ENCODE peak calls at places on chromosomes 13 and 19, in six cellular contexts. F is A549, W is endothelial cell of umbilical vein, L is HepG2, K is GM12878, C is K562. E is an unnamed sample.

GRCh38 chr19:58228584-58229254 is at the start of gene ZNF544:
- DNase-seq in F (peak), W (peak), L (peak), K (peak), C (peak), E (peak)

GRCh38 chr19:38686530-38686888 is 39.1 kb downstream of the ACTN4 start:
- DNase-seq in F (no peak), W (no peak), L (no peak), K (peak), C (peak), E (no peak)

GRCh38 chr13:100550433-100550832 is 38.2 kb downstream of the GGACT start:
- DNase-seq in F (no peak), W (no peak), L (no peak), K (no peak), C (no peak), E (no peak)

GRCh38 chr19:2507109-2507508 is 31.2 kb downstream of the GADD45B start:
- DNase-seq in F (peak), W (peak), L (peak), K (no peak), C (no peak), E (peak)

GRCh38 chr13:90768116-90768515 is 579.4 kb upstream of the MIR17HG start:
- DNase-seq in F (no peak), W (no peak), L (no peak), K (no peak), C (no peak), E (no peak)

GRCh38 chr13:51636349-51636890 is 52.2 kb downstream of the WDFY2 start:
- DNase-seq in F (no peak), W (peak), L (peak), K (no peak), C (no peak), E (no peak)

GRCh38 chr19:13277104-13277809 is 127.0 kb downstream of the IER2 start:
- DNase-seq in F (peak), W (peak), L (peak), K (peak), C (peak), E (peak)

GRCh38 chr19:13796301-13797057 is 1.2 kb downstream of the ZSWIM4 start:
- DNase-seq in F (peak), W (peak), L (peak), K (no peak), C (peak), E (peak)

GRCh38 chr19:46984077-46985010 is 35.3 kb upstream of the NPAS1 start:
- DNase-seq in F (peak), W (peak), L (peak), K (no peak), C (no peak), E (peak)

GRCh38 chr13:38872693-38873092 is 117.9 kb downstream of the STOML3 start:
- DNase-seq in F (peak), W (peak), L (peak), K (no peak), C (peak), E (peak)

GRCh38 chr19:47446534-47447469 is 24.9 kb downstream of the SLC8A2 start:
- DNase-seq in F (peak), W (no peak), L (no peak), K (no peak), C (peak), E (peak)

GRCh38 chr13:50481936-50482335 is 361.6 kb downstream of the DLEU7 start:
- DNase-seq in F (no peak), W (no peak), L (no peak), K (no peak), C (no peak), E (no peak)

GRCh38 chr13:78603240-78603947 is at the start of gene POU4F1:
- DNase-seq in F (peak), W (peak), L (peak), K (peak), C (peak), E (peak)

GRCh38 chr19:5654931-5655330 is 25.4 kb downstream of the MICOS13 start:
- DNase-seq in F (no peak), W (no peak), L (no peak), K (no peak), C (no peak), E (no peak)

GRCh38 chr13:78309497-78310180 is 293.7 kb downstream of the POU4F1 start:
- DNase-seq in F (no peak), W (no peak), L (no peak), K (no peak), C (no peak), E (no peak)

GRCh38 chr13:113327766-113328391 is 30.8 kb downstream of the LAMP1 start:
- DNase-seq in F (no peak), W (no peak), L (no peak), K (no peak), C (no peak), E (peak)

GRCh38 chr19:51158474-51159129 is 16.5 kb downstream of the SIGLEC7 start:
- DNase-seq in F (peak), W (peak), L (peak), K (no peak), C (peak), E (peak)

GRCh38 chr19:56393119-56394012 is at the start of gene ZNF582:
- DNase-seq in F (peak), W (peak), L (peak), K (peak), C (peak), E (peak)

GRCh38 chr13:31793246-31793645 is 53.9 kb downstream of the RXFP2 start:
- DNase-seq in F (no peak), W (peak), L (no peak), K (no peak), C (no peak), E (no peak)

GRCh38 chr19:43460362-43461016 is 4.9 kb downstream of the LYPD3 start:
- DNase-seq in F (no peak), W (no peak), L (peak), K (no peak), C (no peak), E (no peak)

GRCh38 chr13:49084961-49085360 is 109.2 kb downstream of the FNDC3A start:
- DNase-seq in F (no peak), W (no peak), L (no peak), K (no peak), C (no peak), E (no peak)

GRCh38 chr13:65310663-65311328 is 1919.3 kb downstream of the PCDH9 start:
- DNase-seq in F (no peak), W (no peak), L (no peak), K (no peak), C (no peak), E (no peak)

GRCh38 chr19:46875234-46875633 is 14.4 kb downstream of the ARHGAP35 start:
- DNase-seq in F (no peak), W (no peak), L (no peak), K (no peak), C (no peak), E (no peak)

GRCh38 chr13:59677966-59678814 is 485.5 kb downstream of the DIAPH3 start:
- DNase-seq in F (peak), W (peak), L (peak), K (no peak), C (peak), E (peak)

GRCh38 chr13:32021785-32022184 is 9.8 kb upstream of the FRY start:
- DNase-seq in F (no peak), W (no peak), L (no peak), K (no peak), C (no peak), E (no peak)

GRCh38 chr19:38420935-38421334 is 5.1 kb downstream of the RASGRP4 start:
- DNase-seq in F (no peak), W (no peak), L (no peak), K (no peak), C (no peak), E (no peak)

GRCh38 chr13:49248433-49249002 is 793 bp downstream of the CDADC1 start:
- DNase-seq in F (peak), W (peak), L (peak), K (no peak), C (peak), E (no peak)

GRCh38 chr19:40246292-40247073 is 20.0 kb upstream of the CCNP start:
- DNase-seq in F (no peak), W (no peak), L (no peak), K (no peak), C (no peak), E (no peak)

GRCh38 chr19:17293605-17294004 is 9.6 kb downstream of the ABHD8 start:
- DNase-seq in F (no peak), W (no peak), L (no peak), K (no peak), C (no peak), E (no peak)

GRCh38 chr19:17296976-17297375 is 6.2 kb downstream of the ABHD8 start:
- DNase-seq in F (no peak), W (no peak), L (no peak), K (no peak), C (no peak), E (no peak)

GRCh38 chr19:17292301-17293074 is 10.7 kb downstream of the ABHD8 start:
- DNase-seq in F (peak), W (peak), L (peak), K (peak), C (peak), E (peak)

GRCh38 chr19:17294051-17294891 is 9.0 kb downstream of the ABHD8 start:
- DNase-seq in F (peak), W (no peak), L (no peak), K (no peak), C (peak), E (peak)

DNA sequence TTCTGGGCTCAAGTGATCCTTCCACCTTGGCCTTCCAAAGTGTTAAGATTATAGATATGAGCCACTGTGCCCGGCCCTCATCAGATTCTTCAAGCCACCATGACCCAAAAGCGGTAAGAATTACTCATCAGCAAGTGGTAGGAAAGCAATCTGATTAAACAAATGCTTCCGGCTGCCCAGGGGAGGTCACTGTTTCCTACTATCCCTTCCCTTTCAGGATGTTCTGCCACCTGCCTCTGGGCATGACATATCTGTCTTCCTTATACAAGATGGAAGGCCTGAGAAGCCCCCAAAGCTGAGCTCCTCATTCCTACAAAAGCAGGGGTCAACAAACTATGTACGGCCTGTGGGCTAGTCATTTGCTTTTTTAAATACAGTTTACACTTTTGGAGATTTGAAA is 6.9 kb downstream of the ABHD8 start:
- DNase-seq in F (peak), W (peak), L (no peak), K (no peak), C (no peak), E (peak)
- TF ChIP-seq CTCF in F (no peak), W (no peak), L (no peak), K (no peak), C (no peak), E (no peak)

DNA sequence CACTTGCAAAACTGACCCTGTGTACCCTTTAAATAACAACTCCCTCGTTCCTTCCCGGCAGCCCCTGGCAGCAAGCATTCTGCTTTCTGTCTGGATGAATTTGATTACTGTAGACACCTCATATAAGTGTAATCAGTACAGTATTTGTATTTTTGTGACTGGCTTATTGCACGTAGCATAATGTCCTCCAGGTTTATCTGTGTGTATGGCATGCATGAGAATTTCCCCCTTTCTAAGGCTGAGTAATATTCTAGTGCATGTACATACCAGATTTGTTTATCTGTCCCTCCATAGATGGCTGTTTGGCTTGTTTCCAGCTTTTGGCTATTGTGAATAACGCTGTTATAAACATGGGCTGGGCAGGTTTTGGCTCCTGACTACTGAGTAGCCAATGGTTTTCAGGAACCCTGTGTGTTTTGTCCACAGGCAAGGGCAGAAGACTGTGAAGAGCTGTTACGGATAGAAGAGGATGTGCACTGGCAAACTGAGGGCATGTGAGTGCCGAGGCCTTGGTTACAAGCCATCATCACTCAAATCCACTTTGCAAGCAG is 98.0 kb downstream of the ESD start:
- DNase-seq in F (no peak), W (peak), L (no peak), K (no peak), C (no peak), E (no peak)
- TF ChIP-seq MYC in F (no peak), W (no peak), L (no peak), K (no peak), C (no peak), E (no peak)

DNA sequence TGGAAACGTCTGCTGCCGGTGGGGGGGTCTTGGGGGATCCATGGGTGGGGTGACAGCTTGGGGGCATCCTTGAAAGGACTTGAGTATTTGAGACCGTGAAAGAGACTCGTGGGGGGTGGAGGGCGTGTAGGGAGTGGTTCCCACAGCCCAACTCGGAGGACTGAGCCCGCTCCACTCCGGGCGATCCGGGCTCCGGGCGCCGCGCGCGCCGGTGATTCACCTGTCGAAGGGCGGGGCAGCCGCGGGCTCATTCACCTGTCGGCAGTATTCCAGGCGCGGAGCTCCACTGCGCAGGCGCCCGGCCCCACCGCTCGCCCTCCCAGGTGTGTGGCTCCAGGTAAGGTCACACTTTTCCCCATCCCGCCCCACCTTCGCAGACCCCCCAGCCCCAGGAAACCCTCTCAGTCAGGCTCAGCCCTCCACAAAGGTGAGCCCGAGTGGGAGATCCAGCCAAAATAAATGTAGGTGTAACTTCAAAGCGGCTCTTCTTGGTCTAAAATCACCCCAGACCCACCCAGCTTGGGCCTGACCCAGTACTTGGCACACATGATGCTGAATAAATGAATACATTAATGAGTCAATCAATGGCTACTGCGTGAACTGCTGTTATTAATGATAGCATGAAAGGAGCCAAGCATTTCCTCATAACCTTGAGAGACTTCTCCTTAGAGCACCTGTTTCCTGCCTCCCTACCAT is 4.7 kb downstream of the NOTCH3 start:
- DNase-seq in F (no peak), W (no peak), L (no peak), K (no peak), C (peak), E (no peak)
- H3K4me3 ChIP-seq in F (peak), W (no peak), L (no peak), K (no peak), C (no peak), E (no peak)

GRCh38 chr13:98468352-98468751 is 108.6 kb downstream of the STK24 start:
- DNase-seq in F (no peak), W (no peak), L (no peak), K (no peak), C (no peak), E (no peak)

GRCh38 chr13:98462946-98463345 is 114.0 kb downstream of the STK24 start:
- DNase-seq in F (no peak), W (no peak), L (no peak), K (no peak), C (no peak), E (no peak)

GRCh38 chr13:98467263-98467985 is 109.5 kb downstream of the STK24 start:
- DNase-seq in F (no peak), W (no peak), L (no peak), K (no peak), C (no peak), E (no peak)

GRCh38 chr13:98468929-98469328 is 108.0 kb downstream of the STK24 start:
- DNase-seq in F (no peak), W (no peak), L (no peak), K (no peak), C (no peak), E (no peak)

DNA sequence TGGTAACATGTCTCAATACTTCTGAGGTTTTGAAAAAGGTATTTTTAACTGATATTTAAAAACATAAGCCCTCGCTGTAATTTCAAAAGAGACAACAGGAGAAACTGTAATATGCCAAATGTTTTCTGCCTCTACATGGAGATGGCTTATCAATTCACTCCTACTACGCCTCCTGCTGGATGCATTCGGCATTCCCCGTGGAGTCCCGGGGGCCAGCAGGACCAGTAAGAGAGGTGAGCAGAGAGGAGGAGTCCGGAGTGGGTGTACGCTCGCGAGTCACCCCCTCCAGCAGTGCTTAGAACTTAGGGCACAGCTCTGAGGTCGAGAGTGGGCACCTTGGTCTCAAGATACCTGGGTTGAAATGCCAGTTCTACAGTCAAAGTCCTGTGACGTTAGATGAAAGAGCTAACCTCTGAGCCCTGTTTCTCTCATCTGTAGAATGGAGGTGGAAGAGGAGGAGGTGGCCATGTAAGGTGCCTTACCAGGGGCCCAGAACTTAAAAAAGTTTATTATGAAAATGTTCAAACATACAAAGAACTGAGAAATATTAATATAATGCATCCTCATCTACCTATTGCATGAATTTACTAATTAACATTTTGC is 110.2 kb downstream of the STK24 start:
- DNase-seq in F (peak), W (peak), L (peak), K (no peak), C (peak), E (peak)
- TF ChIP-seq CTCF in F (peak), W (peak), L (peak), K (peak), C (peak), E (peak)

DNA sequence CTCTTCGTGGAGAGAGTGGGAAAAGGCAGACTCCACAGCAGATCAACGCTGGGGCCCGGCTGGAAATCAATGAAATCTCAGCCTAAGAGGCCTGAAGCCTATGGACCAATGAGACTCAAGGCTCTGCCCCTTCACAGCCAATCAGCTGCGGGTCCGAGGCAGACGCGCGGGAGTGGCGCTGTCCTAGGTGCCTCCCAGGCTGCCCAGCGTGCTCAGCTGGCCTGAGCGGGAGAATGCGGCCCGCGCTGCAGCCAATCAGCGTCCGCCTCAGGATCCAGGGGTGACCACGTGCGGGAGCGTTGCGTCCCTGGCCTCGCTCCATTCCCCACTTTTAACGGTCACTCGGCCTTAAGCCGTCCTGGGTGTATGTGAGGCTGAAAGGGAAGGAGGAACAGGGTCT is at the start of gene ZBTB32:
- DNase-seq in F (no peak), W (peak), L (no peak), K (no peak), C (peak), E (peak)
- TF ChIP-seq MYC in F (no peak), W (no peak), L (no peak), K (no peak), C (peak), E (peak)

GRCh38 chr19:15775249-15775648 is 12.2 kb upstream of the OR10H5 start:
- DNase-seq in F (no peak), W (no peak), L (no peak), K (no peak), C (no peak), E (no peak)
- H3K4me3 ChIP-seq in F (no peak), W (no peak), L (no peak), K (no peak), C (no peak), E (no peak)

GRCh38 chr19:48719263-48720171 is at the start of gene MAMSTR:
- DNase-seq in F (no peak), W (no peak), L (no peak), K (no peak), C (peak), E (no peak)
- TF ChIP-seq CTCF in F (no peak), W (no peak), L (peak), K (no peak), C (no peak), E (no peak)

GRCh38 chr19:35459414-35460082 is 11.5 kb downstream of the FFAR2 start:
- DNase-seq in F (no peak), W (peak), L (peak), K (no peak), C (no peak), E (no peak)
- TF ChIP-seq MYC in F (no peak), W (no peak), L (no peak), K (no peak), C (no peak), E (no peak)

E was measured in NB4.